ENCODE peak calls at places on chromosomes 13 and 19, in five cellular contexts. S is A549, Q is HepG2, A is H1, T is K562. D is an unnamed sample.

GRCh38 chr19:5489511-5489910 is 34.3 kb downstream of the ZNRF4 start:
- DNase-seq in Q (no peak), A (no peak), S (no peak), T (no peak), D (no peak)

GRCh38 chr13:110801044-110801443 is 87.5 kb downstream of the ING1 start:
- DNase-seq in Q (no peak), A (no peak), S (no peak), T (no peak), D (no peak)

GRCh38 chr13:98721825-98722510 is 30.5 kb downstream of the SLC15A1 start:
- DNase-seq in S (no peak), A (no peak), T (no peak), Q (no peak), D (no peak)

GRCh38 chr13:26735677-26736076 is 24.9 kb downstream of the GPR12 start:
- DNase-seq in S (no peak), Q (no peak), T (no peak), A (no peak), D (no peak)

GRCh38 chr13:98582947-98583346 is 6.0 kb upstream of the STK24 start:
- DNase-seq in A (no peak), Q (no peak), T (no peak), S (no peak), D (no peak)

GRCh38 chr19:2290441-2291184 is 8.6 kb upstream of the PEAK3 start:
- DNase-seq in T (no peak), A (peak; percentile 79), S (no peak), Q (no peak), D (no peak)

GRCh38 chr13:25248071-25248470 is 39.2 kb downstream of the MTMR6 start:
- DNase-seq in A (no peak), S (no peak), T (no peak), Q (no peak), D (no peak)

GRCh38 chr13:52969373-52969772 is 59.2 kb upstream of the OLFM4 start:
- DNase-seq in Q (no peak), S (no peak), T (no peak), A (no peak), D (no peak)

GRCh38 chr19:342801-343421 is 1.7 kb downstream of the MIER2 start:
- DNase-seq in S (no peak), T (no peak), Q (no peak), A (no peak), D (peak; percentile 93)

GRCh38 chr13:75256922-75257321 is 225.0 kb downstream of the TBC1D4 start:
- DNase-seq in S (no peak), A (no peak), Q (peak; percentile 18), T (no peak), D (no peak)

GRCh38 chr13:24340608-24340955 is 31.2 kb downstream of the C1QTNF9 start:
- DNase-seq in T (no peak), S (no peak), Q (no peak), A (no peak), D (no peak)

GRCh38 chr19:45251452-45252354 is 632 bp downstream of the MARK4 start:
- DNase-seq in Q (no peak), S (no peak), T (peak; percentile 66), A (peak; percentile 71), D (no peak)

GRCh38 chr19:49327878-49328544 is 3.0 kb upstream of the SLC6A16 start:
- DNase-seq in A (no peak), S (peak; percentile 51), Q (peak; percentile 21), T (peak; percentile 48), D (peak; percentile 23)
- TF ChIP-seq MAFK in A (no peak), S (no peak), Q (no peak), T (no peak), D (no peak)

GRCh38 chr19:49142866-49143335 is 12.3 kb downstream of the HRC start:
- DNase-seq in T (peak; percentile 77), A (peak; percentile 90), S (peak; percentile 93), Q (no peak), D (peak; percentile 89)
- H3K4me3 ChIP-seq in T (peak overlapping the region; percentile 46), A (peak overlapping the region; percentile 59), S (peak overlapping the region; percentile 39), Q (no peak overlapping the region), D (peak overlapping the region; percentile 85)

DNA sequence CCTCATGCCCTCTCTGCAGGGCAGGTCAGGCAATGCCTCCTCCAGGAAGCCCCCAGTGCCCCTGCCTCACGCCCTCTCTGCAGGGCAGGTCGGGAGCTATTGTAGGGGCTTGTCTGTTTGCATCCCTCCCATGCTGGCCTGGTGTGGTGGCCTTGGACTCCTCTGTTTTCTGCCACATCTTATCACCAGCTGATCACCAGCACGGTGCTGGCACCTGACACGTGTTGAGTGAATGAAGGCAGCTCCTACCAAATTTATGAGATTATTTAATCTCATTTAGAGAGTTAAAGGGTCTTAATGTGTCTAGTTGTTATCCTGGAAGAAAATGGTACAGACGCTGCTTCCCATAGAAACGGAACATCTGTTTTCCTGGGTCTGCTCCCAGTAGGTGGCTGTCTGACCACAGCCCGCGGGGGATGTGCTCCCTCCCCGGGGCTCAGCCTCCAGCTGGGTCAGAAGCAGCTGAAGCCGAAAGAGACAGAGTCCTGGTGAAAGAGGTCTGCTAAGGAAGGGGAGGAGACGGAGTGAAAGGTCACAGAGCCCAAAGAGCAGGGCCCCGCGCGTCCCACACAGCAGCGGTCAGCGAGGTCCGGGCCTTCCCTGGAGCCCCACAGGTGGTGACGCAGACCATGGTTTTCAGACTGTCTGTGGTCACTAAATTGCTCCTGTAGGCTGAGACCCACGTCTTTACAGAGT is 51.7 kb upstream of the C13orf46 start:
- DNase-seq in A (no peak), Q (no peak), T (no peak), S (no peak), D (peak; percentile 78)
- TF ChIP-seq MAFK in A (no peak), Q (no peak), T (no peak), S (no peak), D (no peak)

DNA sequence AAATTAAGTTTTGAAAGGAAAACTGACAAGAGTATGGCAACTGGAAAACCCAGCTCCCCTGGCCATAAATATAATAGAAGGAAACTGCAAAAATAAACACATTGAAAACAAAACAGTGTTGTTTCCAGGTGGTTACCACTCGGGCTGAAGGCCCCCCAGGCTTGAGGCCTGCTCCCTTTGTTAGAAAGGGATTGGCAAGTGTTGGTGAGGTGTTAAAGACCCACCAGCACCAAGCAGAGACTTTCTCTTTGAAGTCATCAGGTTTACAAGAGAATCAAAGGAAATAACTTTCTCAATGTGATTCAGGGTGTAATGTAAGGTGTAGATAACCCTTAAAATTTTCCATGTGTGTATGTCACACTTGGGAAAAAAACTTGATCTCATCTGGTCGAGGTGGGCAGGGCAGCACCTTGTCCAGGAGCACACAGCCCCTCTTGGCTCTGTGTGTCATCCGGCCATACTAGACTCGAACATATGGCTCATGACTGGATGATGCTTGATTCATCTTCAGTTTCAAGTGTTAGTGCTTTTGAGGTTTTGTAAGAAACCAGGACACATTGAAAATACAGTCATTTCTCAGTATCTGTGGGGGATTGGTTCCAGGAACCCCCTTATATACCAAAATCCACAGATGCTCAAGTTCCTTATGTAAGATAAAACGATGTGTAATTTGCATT is 7.8 kb downstream of the ACTN4 start:
- DNase-seq in A (no peak), T (no peak), S (no peak), Q (no peak), D (peak; percentile 54)
- H3K4me3 ChIP-seq in A (no peak overlapping the region), T (no peak overlapping the region), S (peak overlapping the region; percentile 3), Q (no peak overlapping the region), D (no peak overlapping the region)

GRCh38 chr13:99809931-99810330 is 161.6 kb downstream of the ZIC5 start:
- DNase-seq in S (peak; percentile 4), A (no peak), Q (peak; percentile 32), T (no peak), D (no peak)
- TF ChIP-seq MAFK in S (no peak), A (no peak), Q (no peak), T (no peak), D (no peak)

D was measured in IMR-90.